ENCODE peak calls at places on chromosomes 16 and 17, in five cellular contexts. J is choroid plexus epithelial cell, C is omental fat pad, R is lower leg skin, B is lower lobe of right lung. Z is an unnamed sample.

GRCh38 chr16:12489362-12489761 is 314.3 kb downstream of the CPPED1 start:
- DNase-seq in J (no peak), C (no peak), R (peak), B (no peak), Z (no peak)

GRCh38 chr16:66248096-66248495 is 118.4 kb upstream of the CDH5 start:
- DNase-seq in J (peak), C (no peak), R (peak), B (no peak), Z (no peak)

GRCh38 chr16:88465387-88465983 is 12.4 kb downstream of the ZFPM1 start:
- DNase-seq in J (no peak), C (no peak), R (no peak), B (no peak), Z (no peak)

GRCh38 chr16:81123092-81123852 is 27.1 kb upstream of the GCSH start:
- DNase-seq in J (no peak), C (no peak), R (no peak), B (no peak), Z (no peak)

GRCh38 chr17:10789694-10790271 is 14.1 kb downstream of the TMEM238L start:
- DNase-seq in J (no peak), C (no peak), R (peak), B (no peak), Z (no peak)

GRCh38 chr16:87487361-87487924 is 5.4 kb downstream of the ZCCHC14 start:
- DNase-seq in J (no peak), C (no peak), R (peak), B (peak), Z (no peak)

GRCh38 chr17:77510133-77510796 is 369.5 kb downstream of the SEC14L1 start:
- DNase-seq in J (no peak), C (no peak), R (no peak), B (peak), Z (no peak)

GRCh38 chr17:29074488-29074887 is 31.5 kb downstream of the PIPOX start:
- DNase-seq in J (no peak), C (no peak), R (no peak), B (no peak), Z (no peak)

GRCh38 chr17:44190496-44190895 is 3.7 kb downstream of the TMUB2 start:
- DNase-seq in J (no peak), C (no peak), R (no peak), B (no peak), Z (no peak)

GRCh38 chr17:14044702-14045101 is 24.6 kb upstream of the COX10 start:
- DNase-seq in J (no peak), C (no peak), R (no peak), B (no peak), Z (no peak)

GRCh38 chr16:17002557-17002956 is 468.2 kb downstream of the XYLT1 start:
- DNase-seq in J (no peak), C (no peak), R (no peak), B (no peak), Z (no peak)

GRCh38 chr16:77299395-77299794 is 100.2 kb downstream of the SYCE1L start:
- DNase-seq in J (no peak), C (no peak), R (no peak), B (no peak), Z (no peak)

GRCh38 chr17:10875411-10875810 is 37.5 kb upstream of the PIRT start:
- DNase-seq in J (no peak), C (no peak), R (no peak), B (no peak), Z (no peak)

GRCh38 chr16:6828690-6829089 is 504.0 kb upstream of the RBFOX1 start:
- DNase-seq in J (no peak), C (no peak), R (no peak), B (no peak), Z (no peak)

GRCh38 chr17:81422776-81423697 is 27.8 kb downstream of the BAHCC1 start:
- DNase-seq in J (peak), C (no peak), R (peak), B (peak), Z (peak)

GRCh38 chr17:30476726-30477082 is 504 bp upstream of the GOSR1 start:
- DNase-seq in J (peak), C (no peak), R (no peak), B (no peak), Z (no peak)

GRCh38 chr16:84247844-84248243 is 8.0 kb upstream of the KCNG4 start:
- DNase-seq in J (no peak), C (no peak), R (no peak), B (no peak), Z (no peak)

GRCh38 chr16:56370836-56371235 is 54.5 kb downstream of the AMFR start:
- DNase-seq in J (peak), C (no peak), R (no peak), B (peak), Z (no peak)

GRCh38 chr17:15444805-15445204 is 22.6 kb downstream of the CDRT4 start:
- DNase-seq in J (no peak), C (no peak), R (peak), B (no peak), Z (no peak)

GRCh38 chr16:88570691-88571092 is 489 bp downstream of the ZC3H18 start:
- DNase-seq in J (peak), C (no peak), R (no peak), B (no peak), Z (no peak)

GRCh38 chr16:1048442-1049112 is 24.0 kb upstream of the SSTR5 start:
- DNase-seq in J (peak), C (no peak), R (no peak), B (no peak), Z (no peak)

GRCh38 chr17:16040710-16041251 is 41.2 kb downstream of the TTC19 start:
- DNase-seq in J (peak), C (no peak), R (no peak), B (no peak), Z (peak)

GRCh38 chr17:31877911-31878702 is 19.1 kb upstream of the COPRS start:
- DNase-seq in J (peak), C (no peak), R (no peak), B (no peak), Z (no peak)

GRCh38 chr16:48647794-48648193 is 37.8 kb upstream of the N4BP1 start:
- DNase-seq in J (no peak), C (no peak), R (no peak), B (no peak), Z (no peak)

GRCh38 chr16:15775209-15775608 is 81.6 kb downstream of the MYH11 start:
- DNase-seq in J (peak), C (no peak), R (no peak), B (no peak), Z (no peak)

GRCh38 chr16:50501986-50502615 is 46.1 kb upstream of the NKD1 start:
- DNase-seq in J (no peak), C (no peak), R (peak), B (no peak), Z (no peak)
- TF ChIP-seq CTCF in J (no peak), C (no peak), R (no peak), B (no peak), Z (no peak)

DNA sequence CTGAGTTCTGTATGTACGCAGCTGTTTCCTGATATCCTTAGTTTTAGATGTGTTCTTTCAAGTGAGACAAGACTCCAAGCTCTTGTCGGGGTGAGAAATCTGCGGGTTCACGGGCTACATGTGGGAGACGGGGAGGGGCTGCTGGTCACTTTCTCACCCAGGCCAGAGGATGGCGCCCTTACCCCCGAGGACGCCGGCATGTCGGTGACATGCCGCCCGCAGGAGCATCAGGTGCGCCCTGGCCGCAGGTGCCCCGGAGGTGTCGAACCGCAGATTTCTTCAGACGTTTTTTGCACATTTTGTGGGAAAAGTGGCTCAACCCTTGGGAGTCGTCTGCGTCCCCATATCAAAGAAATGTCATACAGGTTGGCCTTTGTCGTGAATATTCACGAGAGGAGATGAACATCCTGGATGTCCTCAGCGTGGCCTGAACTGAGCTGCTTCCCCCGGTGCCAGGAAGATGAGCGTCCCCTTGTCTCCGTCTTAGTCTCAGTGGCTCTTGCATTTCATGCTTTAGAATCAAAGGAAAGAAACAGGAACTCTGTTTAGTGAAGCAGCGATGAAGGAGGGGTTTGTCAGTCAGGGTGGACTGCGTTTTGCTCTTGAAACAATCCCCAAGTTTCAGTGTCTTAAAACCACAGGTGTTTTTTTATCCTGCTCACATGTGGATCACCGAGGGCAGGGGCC is 75.3 kb upstream of the ZNF750 start:
- DNase-seq in J (no peak), C (no peak), R (no peak), B (no peak), Z (no peak)
- TF ChIP-seq CTCF in J (peak), C (no peak), R (no peak), B (no peak), Z (peak)

DNA sequence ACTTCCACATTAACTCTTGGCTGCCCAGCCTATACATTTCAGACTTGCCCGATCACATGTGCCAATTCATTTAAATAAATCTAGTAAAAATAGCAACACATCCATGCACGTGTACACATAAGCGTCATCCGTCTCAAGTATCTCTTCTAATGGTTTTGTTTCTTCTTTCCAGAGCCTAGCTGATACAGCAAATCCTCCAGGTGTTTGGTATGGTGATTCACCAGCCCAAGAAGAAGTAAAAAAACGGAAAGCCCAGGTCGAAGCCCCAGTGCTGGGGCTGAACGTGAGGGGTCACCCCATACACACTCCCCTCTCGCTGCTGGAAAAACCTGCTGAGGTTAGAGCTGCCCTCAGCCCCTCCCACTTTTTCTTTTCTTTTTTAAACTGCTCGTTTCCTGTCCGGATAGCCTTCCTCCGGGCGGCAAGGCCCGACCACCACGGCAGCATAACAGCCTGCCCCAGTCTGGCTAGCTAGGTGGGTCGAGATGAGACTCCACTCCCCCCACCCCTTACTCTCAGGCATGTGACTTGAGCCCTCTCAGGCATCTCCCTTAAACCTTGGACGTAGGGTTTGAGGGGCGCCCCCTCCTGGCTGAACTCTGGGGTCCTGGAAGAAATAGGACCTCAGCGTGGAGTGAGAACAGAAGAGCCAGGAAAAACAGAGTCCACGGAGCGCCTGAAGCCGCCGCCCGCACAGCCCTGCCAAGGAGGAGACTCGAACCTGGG is 13.9 kb upstream of the OR1F1 start:
- DNase-seq in J (no peak), C (no peak), R (no peak), B (peak), Z (no peak)
- TF ChIP-seq CTCF in J (peak), C (no peak), R (no peak), B (peak), Z (peak)

GRCh38 chr17:58329035-58329807 is 626 bp upstream of the TSPOAP1 start:
- DNase-seq in J (no peak), C (no peak), R (no peak), B (peak), Z (no peak)
- TF ChIP-seq CTCF in J (peak), C (no peak), R (no peak), B (peak), Z (peak)

DNA sequence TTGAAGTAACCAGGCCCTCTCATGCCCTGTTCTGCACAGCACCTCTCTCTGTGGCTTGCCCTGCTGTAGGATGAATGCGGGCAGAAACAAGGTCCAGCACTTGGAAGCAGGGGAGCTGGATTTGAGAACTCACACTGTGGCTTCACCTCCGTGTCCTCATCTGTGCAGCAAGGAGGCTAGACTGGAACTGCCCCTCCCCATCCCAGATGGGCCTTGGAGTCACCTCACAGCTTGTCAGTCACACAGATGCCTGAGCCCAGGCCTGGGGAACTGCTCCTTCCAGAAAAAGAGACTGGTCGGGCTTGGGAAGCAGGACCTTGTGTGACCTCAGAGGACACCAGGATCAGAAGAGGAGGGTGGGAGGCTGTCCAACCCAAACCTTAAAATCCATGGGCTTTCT is 180.8 kb downstream of the CCT6B start:
- DNase-seq in J (no peak), C (no peak), R (no peak), B (no peak), Z (no peak)
- TF ChIP-seq CTCF in J (no peak), C (no peak), R (no peak), B (no peak), Z (no peak)

GRCh38 chr17:76399175-76400172 is 15.1 kb downstream of the SPHK1 start:
- DNase-seq in J (no peak), C (no peak), R (no peak), B (no peak), Z (no peak)

GRCh38 chr17:76395980-76396379 is 11.6 kb downstream of the SPHK1 start:
- DNase-seq in J (no peak), C (no peak), R (no peak), B (no peak), Z (no peak)

GRCh38 chr17:76397184-76397583 is 12.8 kb downstream of the SPHK1 start:
- DNase-seq in J (no peak), C (no peak), R (no peak), B (no peak), Z (no peak)

GRCh38 chr17:76397687-76398522 is 13.5 kb downstream of the SPHK1 start:
- DNase-seq in J (peak), C (peak), R (peak), B (peak), Z (peak)

GRCh38 chr17:76398523-76399174 is 14.2 kb downstream of the SPHK1 start:
- DNase-seq in J (no peak), C (no peak), R (no peak), B (no peak), Z (no peak)
- TF ChIP-seq CTCF in J (no peak), C (no peak), R (no peak), B (no peak), Z (no peak)

DNA sequence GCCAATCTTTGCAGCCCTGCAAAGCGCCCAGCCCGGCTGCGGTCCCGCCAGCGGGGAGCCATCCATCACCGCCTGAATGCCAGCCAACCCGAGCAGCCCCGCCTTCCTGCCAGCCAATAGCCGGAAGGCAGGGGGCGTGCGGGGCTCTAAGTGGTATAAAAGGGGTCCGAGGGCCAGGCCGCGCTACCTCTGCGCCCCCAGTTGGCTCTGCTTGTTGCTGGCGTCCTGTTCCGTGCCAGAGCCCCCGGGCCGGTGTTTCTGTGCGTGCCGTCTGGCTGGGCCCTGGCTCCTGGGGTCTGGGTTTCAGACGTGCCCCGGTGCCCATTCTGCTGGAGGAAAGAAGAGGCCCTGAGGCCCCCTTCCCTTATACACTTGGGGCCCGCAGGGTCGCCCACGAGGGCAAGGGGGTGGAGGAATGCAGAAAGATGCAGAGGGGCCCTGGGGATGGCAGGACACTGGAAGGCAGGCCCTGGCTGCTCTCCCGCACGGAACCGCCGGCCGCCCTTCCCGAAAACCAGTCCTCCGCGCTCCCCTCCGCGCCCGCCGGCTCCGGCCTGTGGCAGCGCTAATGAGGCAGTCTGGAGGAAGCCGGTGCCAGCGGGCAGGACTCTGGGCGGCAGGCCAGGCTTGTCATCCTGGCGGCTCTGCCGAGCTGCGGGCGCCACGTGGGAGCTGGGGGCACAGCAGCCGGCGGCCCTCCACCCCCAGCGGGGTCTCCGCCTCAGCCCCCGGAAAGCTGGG is 14.0 kb downstream of the COPZ2 start:
- DNase-seq in J (no peak), C (peak), R (peak), B (peak), Z (no peak)
- TF ChIP-seq CTCF in J (no peak), C (no peak), R (no peak), B (peak), Z (peak)